ENCODE peak calls at places on chromosome 4, in four cellular contexts. V is lung, M is A549, G is heart left ventricle. C is an unnamed sample.

GRCh38 chr4:47213539-47213938 is 182.2 kb downstream of the GABRB1 start:
- DNase-seq in V (no peak), M (no peak), G (no peak), C (no peak)

GRCh38 chr4:184473515-184474260 is 662 bp downstream of the IRF2 start:
- DNase-seq in V (peak; percentile 46), M (peak; percentile 24), G (peak; percentile 40), C (peak; percentile 45)

GRCh38 chr4:104093247-104093646 is 373.5 kb upstream of the TACR3 start:
- DNase-seq in V (no peak), M (no peak), G (no peak), C (no peak)

GRCh38 chr4:4574792-4575191 is 32.9 kb upstream of the STX18 start:
- DNase-seq in V (peak; percentile 74), M (no peak), G (peak; percentile 79), C (peak; percentile 77)

GRCh38 chr4:17664755-17665154 is 50.3 kb downstream of the MED28 start:
- DNase-seq in V (no peak), M (no peak), G (no peak), C (no peak)

GRCh38 chr4:107863850-107864371 is 39.2 kb downstream of the SGMS2 start:
- DNase-seq in V (no peak), M (no peak), G (peak; percentile 65), C (peak; percentile 46)

GRCh38 chr4:78137538-78137937 is 80.4 kb downstream of the FRAS1 start:
- DNase-seq in V (no peak), M (no peak), G (no peak), C (no peak)

GRCh38 chr4:78650106-78651021 is 98.8 kb downstream of the ANXA3 start:
- DNase-seq in V (no peak), M (no peak), G (no peak), C (peak; percentile 79)

GRCh38 chr4:85029453-85029852 is 63.0 kb upstream of the WDFY3 start:
- DNase-seq in V (no peak), M (no peak), G (no peak), C (no peak)

GRCh38 chr4:101282076-101282844 is 65.1 kb downstream of the PPP3CA start:
- DNase-seq in V (no peak), M (no peak), G (no peak), C (no peak)

GRCh38 chr4:101136373-101137370 is 210.7 kb downstream of the PPP3CA start:
- DNase-seq in V (no peak), M (no peak), G (no peak), C (no peak)

GRCh38 chr4:87033902-87034301 is 99.1 kb downstream of the AFF1 start:
- DNase-seq in V (no peak), M (no peak), G (no peak), C (no peak)

GRCh38 chr4:84660606-84661005 is 77.7 kb downstream of the CDS1 start:
- DNase-seq in V (no peak), M (no peak), G (no peak), C (no peak)

GRCh38 chr4:162139412-162139811 is 24.4 kb downstream of the FSTL5 start:
- DNase-seq in V (no peak), M (no peak), G (no peak), C (no peak)

GRCh38 chr4:90727938-90728337 is 600.7 kb downstream of the CCSER1 start:
- DNase-seq in V (no peak), M (peak; percentile 3), G (no peak), C (no peak)

GRCh38 chr4:94714761-94715160 is 43.0 kb upstream of the BMPR1B start:
- DNase-seq in V (no peak), M (no peak), G (no peak), C (peak; percentile 71)

GRCh38 chr4:47669946-47670345 is 167.9 kb downstream of the CORIN start:
- DNase-seq in V (no peak), M (no peak), G (no peak), C (peak; percentile 18)

GRCh38 chr4:80213117-80213815 is 16.0 kb downstream of the PRDM8 start:
- DNase-seq in V (no peak), M (no peak), G (no peak), C (peak; percentile 50)

GRCh38 chr4:100483796-100484195 is 34.0 kb downstream of the EMCN start:
- DNase-seq in V (no peak), M (no peak), G (no peak), C (no peak)

GRCh38 chr4:18042012-18042411 is 20.5 kb upstream of the LCORL start:
- DNase-seq in V (no peak), M (no peak), G (no peak), C (no peak)

GRCh38 chr4:146329042-146329716 is 114.8 kb downstream of the REELD1 start:
- DNase-seq in V (no peak), M (no peak), G (no peak), C (peak; percentile 84)

GRCh38 chr4:33715996-33716395 is 2528.3 kb downstream of the ARAP2 start:
- DNase-seq in V (no peak), M (no peak), G (no peak), C (peak; percentile 76)

GRCh38 chr4:177128306-177128705 is 181.4 kb upstream of the NEIL3 start:
- DNase-seq in V (no peak), M (no peak), G (no peak), C (peak; percentile 63)

GRCh38 chr4:185597532-185598188 is 62.4 kb upstream of the PDLIM3 start:
- DNase-seq in V (peak; percentile 76), M (peak; percentile 35), G (peak; percentile 73), C (peak; percentile 86)

GRCh38 chr4:163404570-163404969 is 60.9 kb downstream of the NPY5R start:
- DNase-seq in V (no peak), M (no peak), G (no peak), C (peak; percentile 3)

GRCh38 chr4:82275431-82276423 is 98.1 kb downstream of the HNRNPD start:
- DNase-seq in V (no peak), M (peak; percentile 10), G (no peak), C (no peak)

GRCh38 chr4:34492414-34492813 is 1751.9 kb downstream of the ARAP2 start:
- DNase-seq in V (no peak), M (no peak), G (no peak), C (no peak)

GRCh38 chr4:73019462-73020047 is 50.0 kb downstream of the COX18 start:
- DNase-seq in V (no peak), M (peak; percentile 6), G (no peak), C (peak; percentile 76)

DNA sequence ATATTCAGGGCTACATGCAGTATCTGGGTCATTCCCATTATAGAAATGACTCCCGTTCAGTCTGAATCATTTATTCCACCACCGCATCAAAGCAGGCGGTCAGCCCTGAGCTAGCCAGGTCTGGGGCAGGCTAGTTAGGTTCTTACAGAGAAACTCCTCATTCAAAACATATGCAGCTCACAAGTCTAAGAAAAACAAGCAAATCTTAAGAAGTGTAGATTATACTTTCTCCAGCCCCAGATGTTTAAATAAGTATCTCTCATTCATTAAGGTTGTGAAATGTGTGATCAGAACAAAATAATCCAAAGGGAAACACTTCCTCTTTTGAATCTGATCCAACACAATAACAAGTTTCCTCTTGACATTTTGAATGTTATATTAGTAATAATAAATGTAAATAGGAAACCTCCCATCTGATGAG is 441.9 kb downstream of the INPP4B start:
- DNase-seq in V (no peak), M (peak; percentile 20), G (peak; percentile 33), C (peak; percentile 71)
- H3K4me3 ChIP-seq in V (no peak overlapping the region), M (peak overlapping the region; percentile 45), G (peak overlapping the region; percentile 65), C (peak overlapping the region; percentile 73)

GRCh38 chr4:106502106-106502699 is 133.6 kb upstream of the GIMD1 start:
- DNase-seq in V (peak; percentile 52), M (peak; percentile 18), G (peak; percentile 27), C (peak; percentile 72)
- TF ChIP-seq CTCF in V (peak; percentile 9), M (peak; percentile 55), G (peak; percentile 46), C (peak; percentile 79)

DNA sequence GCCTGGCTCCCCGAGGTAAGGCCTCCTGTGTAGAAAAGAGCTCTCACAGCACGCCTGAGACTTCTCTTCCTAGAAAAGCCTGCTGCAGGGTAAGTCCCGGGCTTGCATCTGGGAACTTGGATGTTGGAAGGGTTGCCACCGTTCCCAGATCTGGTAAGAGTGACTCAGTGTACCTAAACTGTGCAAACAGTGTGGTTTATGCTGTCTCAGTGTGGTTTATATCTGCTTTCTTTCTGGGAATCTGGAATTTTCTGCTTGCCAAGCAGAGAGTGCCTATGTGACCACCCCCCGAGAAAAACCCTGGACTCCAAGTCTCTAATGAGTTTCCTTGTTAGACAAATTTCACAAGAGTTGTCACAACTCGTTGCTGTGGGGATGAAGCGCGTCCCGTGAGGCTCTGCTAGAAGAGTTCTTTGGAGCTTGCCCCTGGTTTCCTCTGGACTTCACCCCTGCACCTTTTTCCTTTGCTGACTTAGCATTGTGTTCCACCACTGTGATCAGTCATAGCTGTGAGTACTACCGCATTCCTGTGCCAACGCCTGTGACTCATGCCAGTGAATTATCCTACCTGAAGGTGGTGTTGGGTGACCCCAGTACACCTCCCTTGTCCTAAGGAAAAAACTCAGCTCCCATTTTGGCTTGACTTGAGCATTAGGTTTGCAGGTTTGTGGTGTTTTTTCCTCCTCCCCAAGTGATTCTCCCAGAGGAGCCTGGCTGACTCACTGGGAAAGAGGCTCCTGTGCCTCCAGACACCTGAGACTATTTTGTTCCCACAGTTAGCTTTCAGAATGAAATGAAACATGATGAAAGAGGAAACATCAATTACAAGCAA is 14.5 kb downstream of the SLC2A9 start:
- DNase-seq in V (peak; percentile 76), M (peak; percentile 70), G (no peak), C (peak; percentile 15)
- H3K4me3 ChIP-seq in V (no peak overlapping the region), M (peak overlapping the region; percentile 23), G (no peak overlapping the region), C (no peak overlapping the region)

GRCh38 chr4:155759372-155760252 is 791 bp downstream of the GUCY1B1 start:
- DNase-seq in V (peak; percentile 48), M (peak; percentile 5), G (peak; percentile 90), C (no peak)

GRCh38 chr4:155757745-155758265 is 1.0 kb upstream of the GUCY1B1 start:
- DNase-seq in V (no peak), M (no peak), G (no peak), C (no peak)

GRCh38 chr4:155761047-155761446 is 2.2 kb downstream of the GUCY1B1 start:
- DNase-seq in V (no peak), M (no peak), G (no peak), C (no peak)

GRCh38 chr4:155761916-155762315 is 3.1 kb downstream of the GUCY1B1 start:
- DNase-seq in V (no peak), M (no peak), G (no peak), C (no peak)

GRCh38 chr4:155758500-155759371 is at the start of gene GUCY1B1:
- DNase-seq in V (peak; percentile 94), M (peak; percentile 76), G (peak; percentile 97), C (peak; percentile 87)
- TF ChIP-seq CTCF in V (no peak), M (peak; percentile 5), G (peak; percentile 69), C (peak; percentile 48)

DNA sequence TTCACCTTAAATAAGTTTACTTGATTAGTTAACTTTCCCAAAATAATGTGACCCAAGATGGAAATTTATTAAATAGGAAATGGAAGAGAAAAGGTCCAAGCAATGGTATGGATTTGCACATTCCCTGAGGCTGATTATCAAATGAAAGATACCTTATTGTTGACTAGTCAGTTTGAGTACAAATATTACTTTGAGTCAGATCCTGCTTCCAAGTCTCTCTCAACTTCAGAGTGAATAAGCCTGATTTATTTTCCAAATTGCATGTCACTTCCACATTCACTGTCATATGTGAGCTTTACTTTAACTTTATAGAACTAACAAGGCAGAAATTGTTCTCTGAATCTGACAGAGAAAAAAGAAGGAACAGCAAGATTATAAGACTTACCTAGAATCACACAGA is 520.8 kb downstream of the RAB28 start:
- DNase-seq in V (no peak), M (no peak), G (no peak), C (no peak)
- H3K4me3 ChIP-seq in V (no peak overlapping the region), M (no peak overlapping the region), G (no peak overlapping the region), C (no peak overlapping the region)